ENCODE peak calls at places on chromosomes 13 and 19, in seven cellular contexts. A, N, O, P, K, S and M are unnamed samples. For H3K36me3, the result is how much of the 10 kb centered on the place peaks cover.

GRCh38 chr19:11539495-11540365 is 1.1 kb downstream of the CNN1 start:
- DNase-seq in N (peak), A (no peak), S (no peak), P (no peak), O (no peak), K (no peak), M (no peak)

GRCh38 chr19:23996549-23996948 is 81.9 kb downstream of the ZNF726 start:
- DNase-seq in P (no peak), K (no peak), O (no peak), S (no peak), A (no peak), N (no peak), M (no peak)

GRCh38 chr13:51619614-51620013 is 35.4 kb downstream of the WDFY2 start:
- DNase-seq in P (no peak), S (no peak), A (no peak), K (no peak), N (peak), O (no peak), M (no peak)

GRCh38 chr13:20051366-20051765 is 92.8 kb downstream of the ZMYM2 start:
- DNase-seq in A (no peak), O (no peak), P (no peak), S (no peak), N (no peak), K (no peak), M (no peak)

GRCh38 chr13:44955421-44955820 is 33.9 kb downstream of the NUFIP1 start:
- DNase-seq in S (no peak), K (no peak), P (no peak), N (no peak), A (no peak), O (no peak), M (no peak)

GRCh38 chr19:50551034-50551712 is 17.1 kb downstream of the LRRC4B start:
- DNase-seq in P (no peak), N (no peak), S (no peak), A (no peak), K (no peak), O (no peak), M (no peak)

GRCh38 chr19:4831351-4832340 is at the start of gene TICAM1:
- DNase-seq in O (no peak), A (peak), K (peak), P (peak), N (peak), S (peak), M (peak)

GRCh38 chr19:56839665-56840451 is 668 bp downstream of the PEG3 start:
- DNase-seq in A (peak), P (no peak), N (no peak), K (peak), S (no peak), O (no peak), M (no peak)

GRCh38 chr19:16338470-16339360 is 14.1 kb downstream of the KLF2 start:
- DNase-seq in O (peak), N (peak), S (peak), P (no peak), K (no peak), A (peak), M (peak)

GRCh38 chr19:5827891-5828660 is 11.4 kb downstream of the FUT6 start:
- DNase-seq in N (peak), P (peak), O (peak), K (peak), A (peak), S (peak), M (peak)

GRCh38 chr19:48954011-48954594 is 572 bp upstream of the BAX start:
- DNase-seq in P (no peak), K (no peak), N (no peak), O (no peak), A (no peak), S (no peak), M (no peak)

GRCh38 chr13:45718063-45718462 is 15.9 kb downstream of the CBY2 start:
- DNase-seq in P (no peak), S (no peak), A (no peak), K (no peak), N (peak), O (no peak), M (no peak)

GRCh38 chr13:110680852-110681251 is 25.1 kb downstream of the CARS2 start:
- DNase-seq in S (no peak), A (no peak), N (no peak), K (no peak), O (no peak), P (no peak), M (peak)
- H3K4me3 ChIP-seq in S (no peak), A (no peak), N (no peak), K (no peak), O (no peak), P (no peak), M (no peak)

GRCh38 chr19:40337594-40337993 is 10.6 kb downstream of the C19orf47 start:
- DNase-seq in O (no peak), S (no peak), K (no peak), N (no peak), P (no peak), A (peak), M (no peak)

GRCh38 chr19:40339018-40339728 is 9.0 kb downstream of the C19orf47 start:
- DNase-seq in N (no peak), O (no peak), P (no peak), A (no peak), K (no peak), S (no peak), M (no peak)

GRCh38 chr19:40335101-40335500 is 13.1 kb downstream of the C19orf47 start:
- DNase-seq in K (no peak), N (no peak), P (no peak), O (no peak), A (peak), S (no peak), M (no peak)

GRCh38 chr19:40337107-40337506 is 11.1 kb downstream of the C19orf47 start:
- DNase-seq in S (no peak), O (no peak), N (no peak), K (no peak), P (no peak), A (no peak), M (no peak)

DNA sequence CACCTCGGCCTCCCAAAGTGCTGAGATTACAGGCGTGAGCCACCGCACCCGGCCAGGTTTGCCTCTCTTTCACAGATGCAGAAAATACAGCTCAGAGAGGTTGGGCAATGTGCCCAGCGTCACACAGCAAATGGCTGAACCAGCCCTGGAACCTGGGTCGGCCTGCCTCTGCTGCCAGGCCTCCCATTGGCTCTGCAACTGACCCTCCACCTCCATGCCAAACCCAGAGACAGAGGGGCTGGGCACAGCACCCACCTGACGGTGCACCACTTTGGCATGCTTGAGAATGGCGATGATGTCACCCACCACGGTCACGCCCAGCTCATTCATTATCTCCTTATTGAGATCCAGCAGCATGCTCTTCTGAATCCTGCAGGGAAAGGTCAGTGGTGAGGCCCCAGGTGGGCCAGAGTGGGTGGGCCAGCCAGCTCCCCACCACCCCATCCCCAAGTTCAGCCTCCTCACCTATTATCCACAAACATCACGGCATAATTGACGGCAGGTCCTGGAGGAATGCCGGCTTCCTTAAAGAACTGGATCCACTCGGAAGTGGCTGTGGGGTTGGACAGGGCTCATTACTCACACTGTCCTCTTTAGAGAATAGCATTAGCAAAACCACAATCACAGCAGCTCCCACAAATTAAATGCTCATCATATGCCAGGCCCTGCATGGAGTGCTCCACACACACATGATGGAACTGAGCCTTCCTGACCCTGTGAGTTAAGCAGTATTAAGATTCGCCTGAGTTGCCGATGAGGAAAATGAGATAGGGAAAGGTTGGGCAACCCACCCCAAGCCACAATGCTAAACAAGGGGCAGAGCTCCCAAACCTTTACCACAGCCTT is 12.1 kb downstream of the C19orf47 start:
- DNase-seq in P (no peak), A (peak), S (no peak), O (no peak), N (no peak), K (no peak), M (no peak)
- H3K36me3 ChIP-seq in P (under half), A (under half), S (under half), O (under half), N (under half), K (under half), M (under half)

GRCh38 chr19:1525343-1525742 is 1.5 kb downstream of the PLK5 start:
- DNase-seq in S (no peak), P (no peak), K (no peak), A (peak), O (no peak), N (no peak), M (no peak)

GRCh38 chr19:1524972-1525325 is 1.1 kb downstream of the PLK5 start:
- DNase-seq in P (no peak), N (no peak), O (no peak), K (no peak), S (no peak), A (no peak), M (no peak)

GRCh38 chr19:1522838-1523237 is 1.0 kb upstream of the PLK5 start:
- DNase-seq in K (no peak), O (no peak), P (no peak), A (no peak), S (no peak), N (no peak), M (no peak)

GRCh38 chr19:1523412-1524205 is at the start of gene PLK5:
- DNase-seq in A (no peak), O (no peak), S (no peak), N (no peak), K (no peak), P (no peak), M (no peak)

DNA sequence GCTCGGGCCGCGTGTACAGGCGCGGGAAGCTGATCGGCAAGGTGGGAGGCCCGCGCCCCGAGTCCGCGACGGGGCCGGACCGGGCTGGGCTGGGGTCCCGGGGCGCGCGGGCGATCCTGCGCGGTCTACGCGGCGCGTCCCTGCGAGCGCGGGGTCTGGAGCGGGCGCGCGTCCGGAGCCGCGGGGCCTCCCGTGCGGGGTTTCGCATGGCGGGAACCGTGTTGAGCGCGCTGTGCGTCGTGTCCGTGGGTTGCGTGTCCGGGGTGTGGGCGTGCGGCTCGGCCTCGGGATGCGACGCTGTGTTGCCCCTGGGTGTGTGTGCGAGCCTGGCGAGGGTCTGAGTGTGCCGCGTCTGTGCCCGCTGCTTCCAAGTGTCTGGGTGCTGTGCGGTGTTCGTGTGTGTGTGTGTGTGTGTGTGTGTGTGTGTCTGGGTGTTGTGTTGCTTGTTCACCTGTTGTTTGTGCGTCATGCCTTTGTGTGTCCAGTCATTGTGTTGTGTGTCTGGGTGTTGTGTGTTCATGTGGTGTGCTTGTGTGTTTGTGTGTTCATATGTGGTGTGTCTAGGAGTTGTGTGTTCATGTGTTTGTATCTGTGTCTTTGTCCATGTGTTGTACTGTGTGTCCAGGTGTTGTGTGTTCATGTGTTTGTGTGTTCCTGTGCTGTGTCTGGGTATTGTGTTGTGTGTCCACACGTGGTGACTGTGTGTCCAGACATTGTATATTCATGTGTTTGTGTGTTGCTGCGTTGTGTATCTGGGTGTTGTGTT is 512 bp downstream of the PLK5 start:
- DNase-seq in K (no peak), P (no peak), A (no peak), S (no peak), O (no peak), N (no peak), M (no peak)
- H3K4me3 ChIP-seq in K (no peak), P (no peak), A (no peak), S (no peak), O (no peak), N (no peak), M (no peak)

GRCh38 chr19:38624822-38625221 is 5.8 kb downstream of the EIF3K start:
- DNase-seq in O (no peak), N (no peak), S (no peak), P (no peak), K (no peak), A (no peak), M (no peak)

GRCh38 chr19:38629568-38629967 is 10.6 kb downstream of the EIF3K start:
- DNase-seq in O (no peak), S (no peak), P (no peak), A (no peak), K (no peak), N (no peak), M (no peak)

GRCh38 chr19:38626401-38626800 is 7.4 kb downstream of the EIF3K start:
- DNase-seq in O (no peak), S (no peak), N (no peak), A (no peak), K (no peak), P (no peak), M (no peak)
- H3K36me3 ChIP-seq in O (under half), S (under half), N (half or more), A (under half), K (under half), P (half or more), M (under half)

GRCh38 chr13:68535329-68535728 is 1305.2 kb upstream of the PCDH9 start:
- DNase-seq in K (no peak), O (no peak), P (no peak), S (no peak), N (no peak), A (no peak), M (no peak)
- H3K4me3 ChIP-seq in K (no peak), O (no peak), P (no peak), S (no peak), N (no peak), A (no peak), M (no peak)

GRCh38 chr19:7995756-7996155 is 9.7 kb downstream of the ELAVL1 start:
- DNase-seq in A (no peak), S (no peak), P (no peak), N (no peak), O (no peak), K (no peak), M (no peak)

GRCh38 chr19:7993560-7993959 is 11.9 kb downstream of the ELAVL1 start:
- DNase-seq in K (peak), N (no peak), A (peak), O (no peak), P (no peak), S (no peak), M (no peak)

GRCh38 chr19:7992575-7992974 is 12.9 kb downstream of the ELAVL1 start:
- DNase-seq in N (no peak), S (no peak), K (no peak), O (no peak), P (no peak), A (peak), M (no peak)

GRCh38 chr19:7994114-7994513 is 11.3 kb downstream of the ELAVL1 start:
- DNase-seq in K (no peak), O (no peak), N (no peak), P (no peak), S (no peak), A (peak), M (no peak)

DNA sequence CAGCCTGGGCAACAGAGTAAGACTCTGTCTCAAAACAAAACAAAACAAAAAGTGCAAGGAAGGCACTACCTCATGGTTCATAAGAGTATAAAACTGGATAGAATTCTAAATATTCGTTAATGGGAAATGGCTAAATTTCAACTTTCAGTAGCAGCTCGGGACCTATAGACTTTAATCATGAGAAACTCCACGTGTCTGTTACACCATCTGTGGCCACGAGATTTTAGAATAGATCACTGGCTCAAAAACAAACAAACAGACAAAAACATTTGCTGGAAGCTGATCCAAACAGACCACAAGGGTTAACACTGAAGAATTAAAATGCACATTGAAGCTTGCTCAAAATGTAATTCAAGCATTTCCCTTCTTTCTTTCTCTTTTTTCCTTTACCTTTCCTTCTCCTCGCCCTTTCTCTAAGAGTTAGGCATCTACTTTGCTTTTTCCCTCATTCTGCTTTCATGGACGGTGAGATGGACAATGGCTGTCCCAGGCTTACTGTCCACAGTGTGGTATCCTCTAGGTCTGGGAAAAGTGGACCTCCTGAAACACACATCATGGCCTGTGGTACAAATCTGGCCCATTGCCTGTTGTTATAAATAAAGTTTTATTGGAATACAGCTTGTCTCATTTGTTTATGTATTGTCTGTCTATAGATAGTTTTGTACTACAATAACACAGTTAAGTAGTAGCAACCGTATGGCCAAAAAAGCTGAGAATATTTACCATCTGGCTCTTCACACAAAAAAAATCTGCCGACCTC is 10.3 kb downstream of the ELAVL1 start:
- DNase-seq in P (no peak), O (no peak), A (no peak), S (no peak), K (no peak), N (peak), M (no peak)
- H3K36me3 ChIP-seq in P (under half), O (under half), A (under half), S (under half), K (under half), N (under half), M (under half)

DNA sequence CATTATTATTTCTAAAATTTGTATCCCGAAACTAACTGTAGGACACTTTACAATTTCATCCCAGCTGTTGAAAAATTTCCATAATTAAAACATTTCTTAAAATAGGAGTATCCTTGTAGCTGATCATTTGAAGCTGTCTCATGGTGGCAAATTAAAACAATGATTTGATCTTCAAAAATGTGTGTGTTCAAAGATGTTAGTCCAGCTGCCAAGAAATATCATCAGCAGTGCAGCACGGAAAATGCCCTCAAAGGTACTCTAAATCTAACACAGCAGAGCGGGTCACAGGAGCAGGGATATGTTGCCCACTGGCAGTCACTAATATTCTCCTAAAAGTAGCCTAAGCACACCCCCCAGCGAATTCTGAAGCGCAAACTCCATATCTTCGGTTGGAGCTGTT is 31.0 kb downstream of the KLF12 start:
- DNase-seq in N (no peak), O (no peak), K (no peak), S (no peak), A (no peak), P (no peak), M (no peak)
- H3K4me3 ChIP-seq in N (no peak), O (no peak), K (no peak), S (no peak), A (no peak), P (no peak), M (no peak)

GRCh38 chr19:326851-327250 is 17.7 kb downstream of the MIER2 start:
- DNase-seq in S (no peak), P (no peak), A (no peak), N (no peak), K (no peak), O (no peak), M (no peak)

GRCh38 chr19:327291-328024 is 17.1 kb downstream of the MIER2 start:
- DNase-seq in K (no peak), N (no peak), A (no peak), P (no peak), S (no peak), O (no peak), M (no peak)

GRCh38 chr19:329876-330275 is 14.7 kb downstream of the MIER2 start:
- DNase-seq in N (no peak), A (no peak), K (no peak), S (no peak), O (no peak), P (no peak), M (no peak)

GRCh38 chr19:325937-326565 is 18.5 kb downstream of the MIER2 start:
- DNase-seq in K (no peak), O (no peak), P (no peak), S (no peak), A (no peak), N (no peak), M (no peak)

GRCh38 chr19:328025-328505 is 16.5 kb downstream of the MIER2 start:
- DNase-seq in K (no peak), S (no peak), O (no peak), N (no peak), A (no peak), P (no peak), M (no peak)
- H3K36me3 ChIP-seq in K (under half), S (under half), O (under half), N (half or more), A (under half), P (half or more), M (under half)